ENCODE peak calls at places on chromosomes 2 and 18, in ten cellular contexts. One of them, this sample, is unnamed.

GRCh38 chr2:240932001-240932723 is 26.0 kb downstream of the CROCC2 start:
- DNase-seq in activated CD4-positive, alpha-beta T cell treated with anti-CD3 and anti-CD28 coated beads, Interleukin-2, amount 50 U/mL, for 1 hour: no peak
- DNase-seq in cardiac fibroblast: no peak
- DNase-seq in astrocyte of the spinal cord: no peak
- DNase-seq in kidney glomerular epithelial cell: no peak
- DNase-seq in NB4: no peak
- DNase-seq in AG10803: no peak
- DNase-seq in smooth muscle cell of the brain vasculature: no peak
- DNase-seq in HTR-8/SVneo: no peak
- DNase-seq in endothelial cell of umbilical vein: no peak
- DNase-seq in this sample: no peak

GRCh38 chr2:3447789-3448317 is 68.4 kb downstream of the TRAPPC12 start:
- DNase-seq in AG10803: no peak
- DNase-seq in activated CD4-positive, alpha-beta T cell treated with anti-CD3 and anti-CD28 coated beads, Interleukin-2, amount 50 U/mL, for 1 hour: no peak
- DNase-seq in NB4: no peak
- DNase-seq in smooth muscle cell of the brain vasculature: no peak
- DNase-seq in astrocyte of the spinal cord: no peak
- DNase-seq in kidney glomerular epithelial cell: no peak
- DNase-seq in HTR-8/SVneo: no peak
- DNase-seq in endothelial cell of umbilical vein: peak
- DNase-seq in cardiac fibroblast: no peak
- DNase-seq in this sample: no peak

GRCh38 chr18:59620381-59620780 is 76.8 kb downstream of the CCBE1 start:
- DNase-seq in cardiac fibroblast: peak
- DNase-seq in kidney glomerular epithelial cell: no peak
- DNase-seq in activated CD4-positive, alpha-beta T cell treated with anti-CD3 and anti-CD28 coated beads, Interleukin-2, amount 50 U/mL, for 1 hour: no peak
- DNase-seq in endothelial cell of umbilical vein: no peak
- DNase-seq in HTR-8/SVneo: no peak
- DNase-seq in NB4: no peak
- DNase-seq in astrocyte of the spinal cord: no peak
- DNase-seq in AG10803: no peak
- DNase-seq in smooth muscle cell of the brain vasculature: no peak
- DNase-seq in this sample: no peak

GRCh38 chr2:133633851-133634250 is 65.6 kb upstream of the NCKAP5 start:
- DNase-seq in AG10803: peak
- DNase-seq in activated CD4-positive, alpha-beta T cell treated with anti-CD3 and anti-CD28 coated beads, Interleukin-2, amount 50 U/mL, for 1 hour: no peak
- DNase-seq in cardiac fibroblast: peak
- DNase-seq in HTR-8/SVneo: no peak
- DNase-seq in astrocyte of the spinal cord: peak
- DNase-seq in smooth muscle cell of the brain vasculature: no peak
- DNase-seq in endothelial cell of umbilical vein: no peak
- DNase-seq in kidney glomerular epithelial cell: peak
- DNase-seq in NB4: no peak
- DNase-seq in this sample: no peak

GRCh38 chr18:45850021-45850420 is 24.5 kb downstream of the SIGLEC15 start:
- DNase-seq in AG10803: no peak
- DNase-seq in activated CD4-positive, alpha-beta T cell treated with anti-CD3 and anti-CD28 coated beads, Interleukin-2, amount 50 U/mL, for 1 hour: no peak
- DNase-seq in astrocyte of the spinal cord: no peak
- DNase-seq in cardiac fibroblast: peak
- DNase-seq in smooth muscle cell of the brain vasculature: no peak
- DNase-seq in NB4: no peak
- DNase-seq in kidney glomerular epithelial cell: peak
- DNase-seq in HTR-8/SVneo: no peak
- DNase-seq in endothelial cell of umbilical vein: no peak
- DNase-seq in this sample: no peak

GRCh38 chr2:9228088-9228751 is 21.6 kb downstream of the ASAP2 start:
- DNase-seq in cardiac fibroblast: peak
- DNase-seq in kidney glomerular epithelial cell: peak
- DNase-seq in smooth muscle cell of the brain vasculature: no peak
- DNase-seq in activated CD4-positive, alpha-beta T cell treated with anti-CD3 and anti-CD28 coated beads, Interleukin-2, amount 50 U/mL, for 1 hour: no peak
- DNase-seq in endothelial cell of umbilical vein: peak
- DNase-seq in HTR-8/SVneo: no peak
- DNase-seq in AG10803: peak
- DNase-seq in astrocyte of the spinal cord: no peak
- DNase-seq in NB4: no peak
- DNase-seq in this sample: no peak

GRCh38 chr2:180187611-180188010 is 180.5 kb upstream of the CWC22 start:
- DNase-seq in astrocyte of the spinal cord: no peak
- DNase-seq in endothelial cell of umbilical vein: no peak
- DNase-seq in smooth muscle cell of the brain vasculature: no peak
- DNase-seq in activated CD4-positive, alpha-beta T cell treated with anti-CD3 and anti-CD28 coated beads, Interleukin-2, amount 50 U/mL, for 1 hour: no peak
- DNase-seq in kidney glomerular epithelial cell: no peak
- DNase-seq in cardiac fibroblast: no peak
- DNase-seq in HTR-8/SVneo: no peak
- DNase-seq in AG10803: no peak
- DNase-seq in NB4: no peak
- DNase-seq in this sample: no peak

GRCh38 chr2:240925576-240926515 is 19.7 kb downstream of the CROCC2 start:
- DNase-seq in AG10803: no peak
- DNase-seq in NB4: no peak
- DNase-seq in endothelial cell of umbilical vein: no peak
- DNase-seq in astrocyte of the spinal cord: no peak
- DNase-seq in cardiac fibroblast: no peak
- DNase-seq in HTR-8/SVneo: no peak
- DNase-seq in smooth muscle cell of the brain vasculature: no peak
- DNase-seq in activated CD4-positive, alpha-beta T cell treated with anti-CD3 and anti-CD28 coated beads, Interleukin-2, amount 50 U/mL, for 1 hour: no peak
- DNase-seq in kidney glomerular epithelial cell: no peak
- DNase-seq in this sample: no peak

GRCh38 chr2:205032093-205032551 is 486.8 kb downstream of the PARD3B start:
- DNase-seq in kidney glomerular epithelial cell: no peak
- DNase-seq in activated CD4-positive, alpha-beta T cell treated with anti-CD3 and anti-CD28 coated beads, Interleukin-2, amount 50 U/mL, for 1 hour: no peak
- DNase-seq in HTR-8/SVneo: no peak
- DNase-seq in AG10803: no peak
- DNase-seq in NB4: no peak
- DNase-seq in endothelial cell of umbilical vein: no peak
- DNase-seq in smooth muscle cell of the brain vasculature: no peak
- DNase-seq in cardiac fibroblast: no peak
- DNase-seq in astrocyte of the spinal cord: no peak
- DNase-seq in this sample: no peak

GRCh38 chr18:13564579-13564978 is 161.8 kb downstream of the FAM210A start:
- DNase-seq in AG10803: no peak
- DNase-seq in smooth muscle cell of the brain vasculature: no peak
- DNase-seq in HTR-8/SVneo: no peak
- DNase-seq in astrocyte of the spinal cord: no peak
- DNase-seq in kidney glomerular epithelial cell: no peak
- DNase-seq in NB4: no peak
- DNase-seq in cardiac fibroblast: no peak
- DNase-seq in endothelial cell of umbilical vein: no peak
- DNase-seq in activated CD4-positive, alpha-beta T cell treated with anti-CD3 and anti-CD28 coated beads, Interleukin-2, amount 50 U/mL, for 1 hour: no peak
- DNase-seq in this sample: no peak

GRCh38 chr2:54666131-54666637 is 57.3 kb upstream of the EML6 start:
- DNase-seq in astrocyte of the spinal cord: peak
- DNase-seq in HTR-8/SVneo: peak
- DNase-seq in activated CD4-positive, alpha-beta T cell treated with anti-CD3 and anti-CD28 coated beads, Interleukin-2, amount 50 U/mL, for 1 hour: no peak
- DNase-seq in smooth muscle cell of the brain vasculature: peak
- DNase-seq in kidney glomerular epithelial cell: no peak
- DNase-seq in endothelial cell of umbilical vein: peak
- DNase-seq in AG10803: peak
- DNase-seq in cardiac fibroblast: peak
- DNase-seq in NB4: no peak
- DNase-seq in this sample: no peak

GRCh38 chr2:120559401-120559800 is 176.3 kb upstream of the GLI2 start:
- DNase-seq in astrocyte of the spinal cord: peak
- DNase-seq in cardiac fibroblast: peak
- DNase-seq in kidney glomerular epithelial cell: peak
- DNase-seq in smooth muscle cell of the brain vasculature: peak
- DNase-seq in AG10803: peak
- DNase-seq in HTR-8/SVneo: peak
- DNase-seq in NB4: no peak
- DNase-seq in endothelial cell of umbilical vein: no peak
- DNase-seq in activated CD4-positive, alpha-beta T cell treated with anti-CD3 and anti-CD28 coated beads, Interleukin-2, amount 50 U/mL, for 1 hour: no peak
- DNase-seq in this sample: no peak

GRCh38 chr2:48617618-48618017 is at the start of gene GTF2A1L:
- DNase-seq in endothelial cell of umbilical vein: no peak
- DNase-seq in activated CD4-positive, alpha-beta T cell treated with anti-CD3 and anti-CD28 coated beads, Interleukin-2, amount 50 U/mL, for 1 hour: no peak
- DNase-seq in astrocyte of the spinal cord: no peak
- DNase-seq in AG10803: no peak
- DNase-seq in smooth muscle cell of the brain vasculature: no peak
- DNase-seq in NB4: no peak
- DNase-seq in HTR-8/SVneo: no peak
- DNase-seq in kidney glomerular epithelial cell: no peak
- DNase-seq in cardiac fibroblast: no peak
- DNase-seq in this sample: no peak

GRCh38 chr2:168253379-168253778 is 6.0 kb upstream of the STK39 start:
- DNase-seq in cardiac fibroblast: no peak
- DNase-seq in NB4: peak
- DNase-seq in kidney glomerular epithelial cell: no peak
- DNase-seq in activated CD4-positive, alpha-beta T cell treated with anti-CD3 and anti-CD28 coated beads, Interleukin-2, amount 50 U/mL, for 1 hour: no peak
- DNase-seq in astrocyte of the spinal cord: no peak
- DNase-seq in HTR-8/SVneo: no peak
- DNase-seq in AG10803: no peak
- DNase-seq in endothelial cell of umbilical vein: no peak
- DNase-seq in smooth muscle cell of the brain vasculature: no peak
- DNase-seq in this sample: no peak

GRCh38 chr2:107325983-107326786 is 440.2 kb upstream of the ST6GAL2 start:
- DNase-seq in activated CD4-positive, alpha-beta T cell treated with anti-CD3 and anti-CD28 coated beads, Interleukin-2, amount 50 U/mL, for 1 hour: no peak
- DNase-seq in smooth muscle cell of the brain vasculature: no peak
- DNase-seq in kidney glomerular epithelial cell: no peak
- DNase-seq in endothelial cell of umbilical vein: no peak
- DNase-seq in NB4: no peak
- DNase-seq in astrocyte of the spinal cord: peak
- DNase-seq in HTR-8/SVneo: no peak
- DNase-seq in cardiac fibroblast: peak
- DNase-seq in AG10803: peak
- DNase-seq in this sample: no peak

GRCh38 chr2:161120775-161121174 is 39.5 kb upstream of the TANK start:
- DNase-seq in astrocyte of the spinal cord: no peak
- DNase-seq in activated CD4-positive, alpha-beta T cell treated with anti-CD3 and anti-CD28 coated beads, Interleukin-2, amount 50 U/mL, for 1 hour: no peak
- DNase-seq in smooth muscle cell of the brain vasculature: no peak
- DNase-seq in AG10803: no peak
- DNase-seq in HTR-8/SVneo: no peak
- DNase-seq in NB4: no peak
- DNase-seq in kidney glomerular epithelial cell: no peak
- DNase-seq in endothelial cell of umbilical vein: no peak
- DNase-seq in cardiac fibroblast: no peak
- DNase-seq in this sample: no peak